ENCODE peak calls at places on chromosome 6, in nine cellular contexts. G is left ventricle myocardium inferior, M is IMR-90, S is ovary, O is AG09309, E is RWPE1, F is mammary epithelial cell, H is nephron progenitor cell, T is activated B cell treated with CpG ODN at 0.5 μM for 24 hours. W is an unnamed sample.

GRCh38 chr6:26125015-26125690 is 37.9 kb downstream of the HFE start:
- DNase-seq in S (peak), F (peak), G (no peak), O (no peak), E (no peak), M (no peak), T (no peak), H (no peak), W (no peak)

GRCh38 chr6:125678601-125679000 is 70.8 kb upstream of the HEY2 start:
- DNase-seq in T (no peak), G (no peak), S (no peak), F (no peak), H (no peak), O (no peak), E (no peak), M (no peak), W (no peak)

GRCh38 chr6:111794716-111795452 is 78.4 kb downstream of the FYN start:
- DNase-seq in T (no peak), S (no peak), O (no peak), G (no peak), F (no peak), E (no peak), H (no peak), M (no peak), W (no peak)

GRCh38 chr6:37700266-37700973 is 2.7 kb upstream of the MDGA1 start:
- DNase-seq in E (no peak), F (no peak), M (no peak), O (no peak), S (no peak), G (no peak), H (no peak), T (no peak), W (no peak)

GRCh38 chr6:12361042-12361765 is 71.0 kb downstream of the EDN1 start:
- DNase-seq in O (no peak), G (no peak), S (no peak), T (no peak), H (no peak), M (no peak), E (no peak), F (no peak), W (no peak)

GRCh38 chr6:6315660-6316059 is 4.8 kb downstream of the F13A1 start:
- DNase-seq in S (no peak), M (peak), G (peak), O (no peak), H (peak), F (peak), E (peak), T (no peak), W (no peak)

GRCh38 chr6:45637056-45637455 is 259.3 kb upstream of the SUPT3H start:
- DNase-seq in H (no peak), O (no peak), F (no peak), E (no peak), M (no peak), T (no peak), G (no peak), S (no peak), W (no peak)

GRCh38 chr6:111722220-111722731 is 116.6 kb upstream of the TRAF3IP2 start:
- DNase-seq in M (peak), T (no peak), E (no peak), F (peak), O (peak), S (no peak), H (no peak), G (no peak), W (peak)

GRCh38 chr6:41768545-41769308 is 11.0 kb downstream of the FRS3 start:
- DNase-seq in H (no peak), E (no peak), F (no peak), T (no peak), S (no peak), O (no peak), M (no peak), G (no peak), W (no peak)

GRCh38 chr6:22062807-22063408 is 233.9 kb downstream of the PRL start:
- DNase-seq in S (no peak), M (no peak), E (no peak), T (peak), O (no peak), F (no peak), H (no peak), G (no peak), W (no peak)

GRCh38 chr6:28534880-28535279 is 9.2 kb downstream of the GPX5 start:
- DNase-seq in M (no peak), O (no peak), T (no peak), F (no peak), G (no peak), H (no peak), E (no peak), S (no peak), W (no peak)

GRCh38 chr6:46925563-46926253 is 4.0 kb upstream of the ADGRF5 start:
- DNase-seq in F (peak), O (peak), E (peak), T (no peak), S (no peak), G (no peak), M (peak), H (no peak), W (peak)

GRCh38 chr6:111653961-111654360 is 48.3 kb upstream of the TRAF3IP2 start:
- DNase-seq in E (no peak), H (no peak), M (no peak), F (no peak), G (no peak), T (no peak), O (no peak), S (no peak), W (no peak)

GRCh38 chr6:23176883-23177282 is 607.5 kb downstream of the HDGFL1 start:
- DNase-seq in E (no peak), F (no peak), G (no peak), O (no peak), M (no peak), H (no peak), T (no peak), S (no peak), W (no peak)

GRCh38 chr6:18515767-18516166 is 128.6 kb downstream of the RNF144B start:
- DNase-seq in G (no peak), E (no peak), T (no peak), S (no peak), H (no peak), O (no peak), F (no peak), M (no peak), W (no peak)

GRCh38 chr6:156883497-156884252 is 106.5 kb downstream of the ARID1B start:
- DNase-seq in S (no peak), H (no peak), T (no peak), F (peak), O (no peak), M (peak), E (no peak), G (no peak), W (no peak)

DNA sequence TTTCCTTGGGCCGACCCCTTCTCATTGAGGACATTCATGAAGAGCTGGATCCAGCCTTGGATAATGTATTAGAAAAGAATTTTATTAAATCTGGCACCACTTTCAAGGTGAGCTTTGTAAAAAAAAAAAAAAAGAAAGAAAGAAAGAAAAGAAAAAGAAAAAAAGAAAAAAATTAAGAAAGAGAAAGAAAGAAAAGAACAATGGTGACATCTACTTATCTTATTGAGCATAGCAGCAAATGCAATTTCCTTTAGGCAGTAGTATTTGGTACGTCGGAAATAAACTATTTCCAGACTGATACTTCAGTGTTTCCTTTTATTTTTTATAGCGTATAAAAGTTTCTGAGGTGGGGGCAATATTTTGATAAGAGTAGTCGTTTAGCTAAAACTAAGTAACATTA is 119.0 kb upstream of the GLP1R start:
- DNase-seq in T (no peak), F (no peak), O (no peak), G (no peak), H (no peak), M (no peak), S (no peak), E (no peak), W (no peak)
- TF ChIP-seq CTCF in T (no peak), F (peak), O (no peak), G (no peak), H (no peak), M (no peak), S (no peak), E (no peak), W (no peak)

GRCh38 chr6:151370509-151371078 is 20.8 kb downstream of the ZBTB2 start:
- DNase-seq in E (no peak), H (no peak), F (no peak), G (no peak), S (no peak), M (peak), T (no peak), O (no peak), W (no peak)
- TF ChIP-seq CTCF in E (no peak), H (no peak), F (no peak), G (peak), S (no peak), M (peak), T (no peak), O (no peak), W (peak)

GRCh38 chr6:137202078-137202477 is 17.1 kb downstream of the IFNGR1 start:
- DNase-seq in M (no peak), S (no peak), H (peak), O (no peak), T (no peak), G (no peak), E (no peak), F (no peak), W (no peak)
- TF ChIP-seq CTCF in M (no peak), S (no peak), H (peak), O (peak), T (no peak), G (peak), E (peak), F (peak), W (peak)

DNA sequence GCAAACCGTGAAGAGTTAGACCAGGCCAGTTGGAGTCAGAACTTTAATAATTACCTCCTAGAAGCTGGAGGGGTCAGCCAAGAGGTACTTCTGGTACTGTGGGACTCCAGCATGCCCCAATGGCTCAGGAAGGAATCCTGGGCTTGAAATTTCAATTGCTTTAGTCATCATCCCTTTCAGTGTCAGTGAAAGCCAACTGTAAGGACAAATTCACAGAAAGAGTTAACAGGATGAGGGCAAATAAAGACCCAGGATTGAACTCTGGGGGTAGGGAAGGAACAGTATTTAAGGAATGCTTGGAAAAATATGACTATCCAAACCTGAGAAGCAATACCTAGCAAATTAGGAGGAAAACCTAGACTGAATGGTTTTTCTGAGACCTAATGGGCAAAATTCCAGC is 735.1 kb upstream of the MARCKS start:
- DNase-seq in M (peak), T (no peak), G (no peak), E (peak), F (peak), S (no peak), O (peak), H (no peak), W (peak)
- TF ChIP-seq CTCF in M (peak), T (no peak), G (peak), E (no peak), F (peak), S (no peak), O (peak), H (no peak), W (peak)

GRCh38 chr6:98828991-98829411 is 5.4 kb upstream of the POU3F2 start:
- DNase-seq in T (no peak), F (no peak), M (no peak), G (no peak), H (no peak), O (no peak), S (no peak), E (no peak), W (no peak)
- TF ChIP-seq CTCF in T (no peak), F (no peak), M (no peak), G (no peak), H (no peak), O (no peak), S (no peak), E (no peak), W (no peak)

GRCh38 chr6:151119823-151120524 is 119.8 kb upstream of the AKAP12 start:
- DNase-seq in F (no peak), H (peak), O (no peak), E (no peak), T (no peak), G (no peak), S (peak), M (no peak), W (no peak)
- TF ChIP-seq CTCF in F (no peak), H (no peak), O (no peak), E (no peak), T (no peak), G (no peak), S (no peak), M (no peak), W (no peak)

DNA sequence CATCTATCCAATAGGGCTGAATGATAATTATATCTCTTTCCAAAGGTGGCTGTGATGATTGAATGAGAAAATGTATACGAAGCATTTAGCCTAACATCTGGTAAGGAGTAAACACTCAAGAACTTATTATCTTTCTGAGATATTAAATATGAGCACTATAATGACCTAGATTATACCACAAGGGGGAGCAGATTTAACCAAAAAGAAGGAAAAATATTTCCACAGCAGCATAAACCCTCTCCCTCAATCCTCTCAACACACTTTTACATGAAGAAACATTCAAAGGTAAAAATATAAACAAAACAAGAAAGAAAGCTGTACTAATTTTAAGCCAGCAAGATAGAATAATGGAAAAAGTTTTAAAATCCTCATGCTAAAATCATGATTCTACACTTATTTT is 68.4 kb downstream of the SHPRH start:
- DNase-seq in H (no peak), S (no peak), M (peak), G (no peak), T (no peak), E (peak), O (no peak), F (no peak), W (no peak)
- TF ChIP-seq CTCF in H (no peak), S (no peak), M (peak), G (no peak), T (no peak), E (peak), O (peak), F (peak), W (peak)